ENCODE peak calls at places on chromosome 22, in eight cellular contexts. S, L, Z, W, V, Y, G and P are unnamed samples.

GRCh38 chr22:40818747-40819662 is at the start of gene SLC25A17:
- DNase-seq in V (peak; percentile 93), L (peak; percentile 85), S (peak; percentile 78), G (peak; percentile 87), Y (peak; percentile 89), Z (peak; percentile 97), W (peak; percentile 87), P (peak; percentile 95)

GRCh38 chr22:45425101-45425500 is 11.6 kb downstream of the RIBC2 start:
- DNase-seq in L (no peak), S (no peak), W (peak; percentile 28), V (peak; percentile 41), Y (no peak), Z (no peak), G (no peak), P (no peak)

GRCh38 chr22:19974935-19975706 is 33.5 kb upstream of the TXNRD2 start:
- DNase-seq in W (no peak), Z (peak; percentile 32), G (peak; percentile 68), S (no peak), Y (no peak), V (no peak), L (no peak), P (no peak)

GRCh38 chr22:40637181-40638150 is 947 bp upstream of the MRTFA start:
- DNase-seq in Y (no peak), S (no peak), G (no peak), L (no peak), V (peak; percentile 75), Z (peak; percentile 37), W (peak; percentile 84), P (no peak)

GRCh38 chr22:30027791-30028190 is 52.5 kb upstream of the HORMAD2 start:
- DNase-seq in Y (no peak), G (no peak), S (no peak), W (no peak), V (no peak), L (no peak), Z (no peak), P (no peak)

GRCh38 chr22:19040581-19041402 is 81.4 kb downstream of the DGCR2 start:
- DNase-seq in L (no peak), Y (no peak), G (no peak), W (no peak), V (peak; percentile 63), S (no peak), Z (no peak), P (no peak)

GRCh38 chr22:19842386-19843106 is 12.1 kb downstream of the GNB1L start:
- DNase-seq in G (no peak), S (no peak), W (peak; percentile 42), V (no peak), Z (no peak), Y (no peak), L (no peak), P (peak; percentile 58)

GRCh38 chr22:42076764-42077485 is 2.6 kb upstream of the SMDT1 start:
- DNase-seq in Y (no peak), W (no peak), V (no peak), L (no peak), S (no peak), G (no peak), Z (no peak), P (no peak)

GRCh38 chr22:49362393-49362792 is 465.3 kb downstream of the BRD1 start:
- DNase-seq in V (no peak), G (no peak), W (peak; percentile 7), L (no peak), Z (no peak), S (no peak), Y (no peak), P (no peak)

GRCh38 chr22:27088026-27088425 is 430.6 kb downstream of the MIAT start:
- DNase-seq in Z (no peak), Y (no peak), S (no peak), W (no peak), G (no peak), L (no peak), V (no peak), P (no peak)

GRCh38 chr22:22883090-22883727 is 4.4 kb upstream of the IGLL5 start:
- DNase-seq in Z (no peak), W (no peak), V (peak; percentile 13), S (no peak), L (no peak), Y (no peak), G (no peak), P (no peak)

GRCh38 chr22:37105154-37105553 is 4.4 kb downstream of the TMPRSS6 start:
- DNase-seq in S (no peak), L (no peak), Z (no peak), Y (no peak), V (no peak), G (no peak), W (no peak), P (no peak)

GRCh38 chr22:37105990-37106389 is 3.5 kb downstream of the TMPRSS6 start:
- DNase-seq in S (no peak), Y (no peak), W (no peak), Z (no peak), G (no peak), L (no peak), V (no peak), P (no peak)

GRCh38 chr22:37111156-37111717 is 1.7 kb upstream of the TMPRSS6 start:
- DNase-seq in V (no peak), L (no peak), Z (no peak), Y (no peak), S (no peak), G (no peak), W (no peak), P (no peak)

GRCh38 chr22:37109242-37109917 is at the start of gene TMPRSS6:
- DNase-seq in S (no peak), G (no peak), V (no peak), Z (no peak), L (no peak), W (no peak), Y (no peak), P (no peak)

DNA sequence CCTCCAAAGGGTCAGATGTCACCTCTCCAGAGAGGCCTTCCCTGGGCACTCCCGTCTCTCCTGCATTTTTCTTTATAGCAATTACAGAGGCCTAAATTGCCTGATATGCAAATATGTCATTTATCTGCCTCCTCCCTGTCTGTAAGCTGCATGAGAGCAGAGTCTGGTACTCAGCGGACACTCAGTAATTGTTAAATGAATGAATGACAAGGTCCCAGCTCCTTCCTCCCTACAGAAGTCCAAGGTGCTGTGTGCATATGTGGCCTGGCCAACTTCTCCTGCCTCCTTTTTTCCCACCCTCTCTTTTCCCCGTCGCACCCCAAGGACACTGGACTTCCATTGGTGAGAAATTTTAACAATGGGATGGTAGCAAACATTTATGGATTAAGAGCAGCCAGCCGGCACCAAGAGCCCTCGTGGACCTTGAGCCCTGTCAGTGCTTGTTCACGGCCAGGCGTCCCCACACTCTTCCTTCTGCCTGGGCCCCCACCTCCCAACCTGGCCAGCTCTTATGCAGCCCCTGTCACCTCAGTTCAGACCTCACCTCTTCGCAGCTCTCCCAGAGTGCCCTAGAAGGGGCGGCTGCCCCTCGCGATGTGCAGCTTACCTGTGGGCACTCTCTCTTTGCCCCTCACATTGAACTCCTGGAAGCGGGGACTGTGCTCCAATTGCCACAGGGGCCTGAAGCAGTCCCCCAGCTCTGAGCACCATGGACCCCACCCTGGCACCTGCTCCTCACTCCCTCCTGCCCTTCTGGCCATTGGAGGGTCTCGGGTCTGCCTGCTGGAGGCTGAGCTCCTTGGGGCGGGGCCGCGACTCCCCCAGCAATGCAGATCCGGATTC is 1.5 kb downstream of the TMPRSS6 start:
- DNase-seq in W (no peak), V (no peak), G (no peak), S (no peak), L (no peak), Y (no peak), Z (no peak), P (no peak)
- H3K27ac ChIP-seq in W (no peak overlapping the region), V (no peak overlapping the region), G (no peak overlapping the region), S (no peak overlapping the region), L (no peak overlapping the region), Y (no peak overlapping the region), Z (no peak overlapping the region), P (no peak overlapping the region)

DNA sequence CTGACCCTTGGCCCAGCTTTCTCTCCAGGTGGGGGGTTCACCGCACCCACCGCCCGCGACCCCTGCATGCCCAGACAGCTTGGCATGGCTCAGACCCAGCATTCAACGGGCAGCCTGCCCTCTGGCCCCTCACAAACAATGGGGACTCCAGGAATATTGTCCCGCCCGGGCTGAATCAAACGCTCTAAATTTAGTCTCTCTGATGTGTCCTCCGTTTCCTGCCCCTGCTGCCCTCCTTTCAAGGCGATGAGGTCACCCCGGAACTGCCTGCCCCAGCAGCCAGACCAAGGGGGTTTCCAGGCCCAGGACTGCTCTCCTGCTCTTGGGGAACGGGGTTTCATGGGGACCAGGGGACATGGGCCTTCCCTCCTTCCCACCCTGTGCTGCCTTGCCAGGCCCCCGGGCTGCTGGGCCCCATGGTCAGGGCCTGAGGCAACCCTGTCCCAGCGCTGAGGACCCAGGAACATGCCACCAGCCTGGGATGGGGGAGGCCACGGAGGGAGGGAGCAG is 10.1 kb upstream of the PDGFB start:
- DNase-seq in V (no peak), Z (no peak), W (no peak), S (no peak), L (no peak), Y (no peak), G (peak; percentile 84), P (no peak)
- H3K27ac ChIP-seq in V (peak overlapping the region; percentile 33), Z (no peak overlapping the region), W (peak overlapping the region; percentile 79), S (peak overlapping the region; percentile 78), L (no peak overlapping the region), Y (peak overlapping the region; percentile 89), G (peak overlapping the region; percentile 96), P (no peak overlapping the region)

DNA sequence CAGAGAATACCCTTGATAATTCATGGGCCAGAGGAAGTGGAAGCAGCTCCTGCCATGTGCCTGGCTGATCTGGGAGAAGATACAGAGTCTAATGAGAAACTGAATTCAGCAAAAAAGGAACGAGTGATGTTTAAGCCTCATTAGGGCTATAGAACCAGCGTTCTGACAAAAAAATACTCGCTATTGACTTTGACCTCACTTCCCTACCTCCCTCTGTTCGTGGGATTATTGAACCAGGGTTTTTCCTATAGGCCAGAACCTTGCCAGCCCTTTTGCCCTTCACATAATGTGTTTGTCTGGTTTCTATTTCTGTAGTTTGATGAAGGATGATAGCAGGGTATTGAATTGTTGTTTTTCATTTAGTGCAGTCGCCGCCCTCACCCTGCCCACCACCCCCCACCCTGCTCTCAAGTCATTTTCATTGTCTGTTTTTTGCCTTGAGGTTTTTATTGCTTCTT is 7.6 kb upstream of the RBFOX2 start:
- DNase-seq in S (no peak), W (no peak), Y (no peak), G (peak; percentile 38), L (no peak), V (no peak), Z (no peak), P (no peak)
- H3K27ac ChIP-seq in S (no peak overlapping the region), W (no peak overlapping the region), Y (no peak overlapping the region), G (no peak overlapping the region), L (no peak overlapping the region), V (no peak overlapping the region), Z (no peak overlapping the region), P (no peak overlapping the region)

GRCh38 chr22:46453006-46453828 is 84.2 kb downstream of the CELSR1 start:
- DNase-seq in L (no peak), W (no peak), Z (no peak), S (no peak), Y (no peak), G (no peak), V (no peak), P (no peak)

GRCh38 chr22:46452195-46453005 is 85.0 kb downstream of the CELSR1 start:
- DNase-seq in L (no peak), Y (no peak), V (no peak), W (no peak), Z (no peak), G (no peak), S (no peak), P (no peak)

GRCh38 chr22:46449974-46450745 is 87.3 kb downstream of the CELSR1 start:
- DNase-seq in Z (no peak), W (no peak), V (no peak), S (no peak), Y (no peak), G (no peak), L (no peak), P (no peak)

GRCh38 chr22:46450931-46451660 is 86.3 kb downstream of the CELSR1 start:
- DNase-seq in Y (no peak), S (no peak), Z (no peak), V (no peak), L (no peak), G (no peak), W (no peak), P (no peak)

GRCh38 chr22:46451741-46452140 is 85.7 kb downstream of the CELSR1 start:
- DNase-seq in L (no peak), V (no peak), W (no peak), S (no peak), Y (no peak), G (no peak), Z (no peak), P (no peak)
- H3K27ac ChIP-seq in L (no peak overlapping the region), V (no peak overlapping the region), W (no peak overlapping the region), S (no peak overlapping the region), Y (no peak overlapping the region), G (no peak overlapping the region), Z (no peak overlapping the region), P (no peak overlapping the region)